ENCODE peak calls at places on chromosomes 12 and 14, in eight cellular contexts. One of them, this sample, is unnamed. For H3K4me1 and H3K27me3, the result is how much of the 10 kb centered on the place peaks cover.

GRCh38 chr14:21917699-21918436 is 244.2 kb upstream of the OR4E1 start:
- DNase-seq in spleen: no peak
- DNase-seq in neural progenitor cell: peak
- DNase-seq in mesenchymal stem cell: peak
- DNase-seq in osteoblast: no peak
- DNase-seq in adipocyte: peak
- DNase-seq in lung: no peak
- DNase-seq in breast epithelium: no peak
- DNase-seq in this sample: peak

GRCh38 chr14:55754471-55754870 is 174.5 kb downstream of the KTN1 start:
- DNase-seq in spleen: no peak
- DNase-seq in neural progenitor cell: no peak
- DNase-seq in mesenchymal stem cell: peak
- DNase-seq in osteoblast: no peak
- DNase-seq in adipocyte: no peak
- DNase-seq in lung: no peak
- DNase-seq in breast epithelium: no peak
- DNase-seq in this sample: no peak

GRCh38 chr12:120630139-120630895 is 10.1 kb upstream of the CABP1 start:
- DNase-seq in spleen: no peak
- DNase-seq in neural progenitor cell: no peak
- DNase-seq in mesenchymal stem cell: no peak
- DNase-seq in osteoblast: no peak
- DNase-seq in adipocyte: no peak
- DNase-seq in lung: no peak
- DNase-seq in breast epithelium: no peak
- DNase-seq in this sample: no peak

GRCh38 chr12:95763809-95764253 is 26.7 kb downstream of the NTN4 start:
- DNase-seq in spleen: no peak
- DNase-seq in neural progenitor cell: no peak
- DNase-seq in mesenchymal stem cell: peak
- DNase-seq in osteoblast: peak
- DNase-seq in adipocyte: peak
- DNase-seq in lung: no peak
- DNase-seq in breast epithelium: no peak
- DNase-seq in this sample: no peak

GRCh38 chr12:93689076-93689834 is 12.1 kb downstream of the CRADD start:
- DNase-seq in spleen: no peak
- DNase-seq in neural progenitor cell: no peak
- DNase-seq in mesenchymal stem cell: peak
- DNase-seq in osteoblast: peak
- DNase-seq in adipocyte: no peak
- DNase-seq in lung: no peak
- DNase-seq in breast epithelium: no peak
- DNase-seq in this sample: no peak

GRCh38 chr14:37594916-37595808 is at the start of the genes FOXA1 and TTC6:
- DNase-seq in spleen: no peak
- DNase-seq in neural progenitor cell: peak
- DNase-seq in mesenchymal stem cell: peak
- DNase-seq in osteoblast: peak
- DNase-seq in adipocyte: peak
- DNase-seq in lung: peak
- DNase-seq in breast epithelium: no peak
- DNase-seq in this sample: no peak

GRCh38 chr12:115407036-115407435 is 723.1 kb upstream of the TBX3 start:
- DNase-seq in spleen: no peak
- DNase-seq in neural progenitor cell: no peak
- DNase-seq in mesenchymal stem cell: no peak
- DNase-seq in osteoblast: no peak
- DNase-seq in adipocyte: no peak
- DNase-seq in lung: no peak
- DNase-seq in breast epithelium: no peak
- DNase-seq in this sample: no peak

GRCh38 chr12:89882051-89882450 is 173.4 kb upstream of the ATP2B1 start:
- DNase-seq in spleen: no peak
- DNase-seq in neural progenitor cell: peak
- DNase-seq in mesenchymal stem cell: peak
- DNase-seq in osteoblast: peak
- DNase-seq in adipocyte: peak
- DNase-seq in lung: no peak
- DNase-seq in breast epithelium: no peak
- DNase-seq in this sample: no peak

GRCh38 chr12:25455696-25456095 is 97.4 kb downstream of the LMNTD1 start:
- DNase-seq in spleen: no peak
- DNase-seq in neural progenitor cell: no peak
- DNase-seq in mesenchymal stem cell: no peak
- DNase-seq in osteoblast: no peak
- DNase-seq in adipocyte: no peak
- DNase-seq in lung: no peak
- DNase-seq in breast epithelium: no peak
- DNase-seq in this sample: no peak

GRCh38 chr12:97575792-97576191 is 113.2 kb downstream of the RMST start:
- DNase-seq in spleen: no peak
- DNase-seq in neural progenitor cell: no peak
- DNase-seq in mesenchymal stem cell: peak
- DNase-seq in osteoblast: no peak
- DNase-seq in adipocyte: no peak
- DNase-seq in lung: no peak
- DNase-seq in breast epithelium: no peak
- DNase-seq in this sample: no peak

GRCh38 chr14:96097752-96098151 is 58.6 kb downstream of the C14orf132 start:
- DNase-seq in spleen: no peak
- DNase-seq in neural progenitor cell: no peak
- DNase-seq in mesenchymal stem cell: no peak
- DNase-seq in osteoblast: no peak
- DNase-seq in adipocyte: no peak
- DNase-seq in lung: no peak
- DNase-seq in breast epithelium: no peak
- DNase-seq in this sample: no peak

GRCh38 chr14:29990993-29991392 is 63.3 kb upstream of the PRKD1 start:
- DNase-seq in spleen: no peak
- DNase-seq in neural progenitor cell: no peak
- DNase-seq in mesenchymal stem cell: no peak
- DNase-seq in osteoblast: no peak
- DNase-seq in adipocyte: no peak
- DNase-seq in lung: no peak
- DNase-seq in breast epithelium: no peak
- DNase-seq in this sample: no peak

GRCh38 chr12:132084681-132085635 is 59.2 kb downstream of the DDX51 start:
- DNase-seq in spleen: peak
- DNase-seq in neural progenitor cell: peak
- DNase-seq in mesenchymal stem cell: peak
- DNase-seq in osteoblast: peak
- DNase-seq in adipocyte: peak
- DNase-seq in lung: peak
- DNase-seq in breast epithelium: peak
- DNase-seq in this sample: peak

GRCh38 chr12:91565816-91566215 is 383.2 kb upstream of the DCN start:
- DNase-seq in spleen: no peak
- DNase-seq in neural progenitor cell: no peak
- DNase-seq in mesenchymal stem cell: no peak
- DNase-seq in osteoblast: no peak
- DNase-seq in adipocyte: no peak
- DNase-seq in lung: no peak
- DNase-seq in breast epithelium: no peak
- DNase-seq in this sample: no peak

GRCh38 chr14:61997146-61997545 is 234.9 kb downstream of the SNAPC1 start:
- DNase-seq in spleen: no peak
- DNase-seq in neural progenitor cell: no peak
- DNase-seq in mesenchymal stem cell: no peak
- DNase-seq in osteoblast: no peak
- DNase-seq in adipocyte: no peak
- DNase-seq in lung: no peak
- DNase-seq in breast epithelium: no peak
- DNase-seq in this sample: no peak

GRCh38 chr14:44029933-44030332 is 477.1 kb downstream of the FSCB start:
- DNase-seq in spleen: no peak
- DNase-seq in neural progenitor cell: no peak
- DNase-seq in mesenchymal stem cell: peak
- DNase-seq in osteoblast: no peak
- DNase-seq in adipocyte: no peak
- DNase-seq in lung: no peak
- DNase-seq in breast epithelium: no peak
- DNase-seq in this sample: no peak

GRCh38 chr12:116979109-116979508 is 68.4 kb downstream of the FBXW8 start:
- DNase-seq in spleen: no peak
- DNase-seq in neural progenitor cell: no peak
- DNase-seq in mesenchymal stem cell: no peak
- DNase-seq in osteoblast: no peak
- DNase-seq in adipocyte: no peak
- DNase-seq in lung: no peak
- DNase-seq in breast epithelium: no peak
- DNase-seq in this sample: no peak

GRCh38 chr14:93832076-93832475 is 43.8 kb upstream of the PRIMA1 start:
- DNase-seq in spleen: no peak
- DNase-seq in neural progenitor cell: no peak
- DNase-seq in mesenchymal stem cell: no peak
- DNase-seq in osteoblast: no peak
- DNase-seq in adipocyte: no peak
- DNase-seq in lung: no peak
- DNase-seq in breast epithelium: no peak
- DNase-seq in this sample: no peak

GRCh38 chr14:93832665-93833064 is 44.4 kb upstream of the PRIMA1 start:
- DNase-seq in spleen: no peak
- DNase-seq in neural progenitor cell: no peak
- DNase-seq in mesenchymal stem cell: no peak
- DNase-seq in osteoblast: no peak
- DNase-seq in adipocyte: no peak
- DNase-seq in lung: no peak
- DNase-seq in breast epithelium: peak
- DNase-seq in this sample: no peak

GRCh38 chr14:93834739-93835383 is 46.6 kb upstream of the PRIMA1 start:
- DNase-seq in spleen: no peak
- DNase-seq in neural progenitor cell: no peak
- DNase-seq in mesenchymal stem cell: no peak
- DNase-seq in osteoblast: no peak
- DNase-seq in adipocyte: no peak
- DNase-seq in lung: no peak
- DNase-seq in breast epithelium: no peak
- DNase-seq in this sample: no peak

GRCh38 chr14:93829839-93830481 is 41.7 kb upstream of the PRIMA1 start:
- DNase-seq in spleen: no peak
- DNase-seq in neural progenitor cell: no peak
- DNase-seq in mesenchymal stem cell: no peak
- DNase-seq in osteoblast: no peak
- DNase-seq in adipocyte: no peak
- DNase-seq in lung: no peak
- DNase-seq in breast epithelium: no peak
- DNase-seq in this sample: no peak

DNA sequence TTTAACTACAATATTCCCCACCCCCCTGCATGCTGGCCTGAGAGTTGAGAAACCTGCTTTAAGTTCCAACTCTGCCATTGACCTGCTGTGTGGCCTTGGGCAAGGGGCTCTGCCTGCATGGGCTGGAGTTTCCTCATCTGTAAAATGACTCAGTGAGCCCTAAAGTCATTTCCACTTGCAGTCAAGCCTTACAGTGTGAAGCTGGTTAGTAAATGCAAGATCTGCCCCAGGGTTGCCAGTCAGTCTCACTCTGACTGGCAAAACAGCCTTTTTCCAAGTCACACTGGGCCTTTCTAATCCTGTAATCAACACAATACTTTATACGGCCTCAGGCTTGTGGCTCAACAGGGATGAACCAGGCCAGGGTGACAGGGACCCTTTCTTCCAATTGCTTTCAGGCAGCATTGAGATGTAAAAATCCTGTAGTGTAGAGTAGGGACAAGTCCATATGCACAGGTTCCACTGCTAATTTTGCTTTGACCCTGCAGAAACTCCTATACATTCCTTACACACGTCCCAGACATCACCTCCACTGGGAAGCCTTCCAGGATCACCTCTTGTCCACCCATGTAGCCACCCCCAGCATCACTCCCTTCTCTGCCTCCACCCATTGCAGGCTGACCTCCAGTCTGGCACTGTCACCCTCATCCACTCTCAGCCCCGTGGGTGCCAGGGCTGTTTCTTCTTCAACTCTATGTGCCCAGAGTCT is 42.6 kb upstream of the PRIMA1 start:
- DNase-seq in spleen: no peak
- DNase-seq in neural progenitor cell: no peak
- DNase-seq in mesenchymal stem cell: no peak
- DNase-seq in osteoblast: no peak
- DNase-seq in adipocyte: no peak
- DNase-seq in lung: no peak
- DNase-seq in breast epithelium: no peak
- DNase-seq in this sample: no peak
- H3K4me1 ChIP-seq in spleen: under half
- H3K4me1 ChIP-seq in neural progenitor cell: under half
- H3K4me1 ChIP-seq in mesenchymal stem cell: under half
- H3K4me1 ChIP-seq in osteoblast: under half
- H3K4me1 ChIP-seq in adipocyte: under half
- H3K4me1 ChIP-seq in lung: under half
- H3K4me1 ChIP-seq in breast epithelium: under half
- H3K4me1 ChIP-seq in this sample: under half

GRCh38 chr14:60515244-60515695 is 6.3 kb downstream of the SIX6 start:
- DNase-seq in spleen: no peak
- DNase-seq in neural progenitor cell: no peak
- DNase-seq in mesenchymal stem cell: no peak
- DNase-seq in osteoblast: no peak
- DNase-seq in adipocyte: no peak
- DNase-seq in lung: no peak
- DNase-seq in breast epithelium: no peak
- DNase-seq in this sample: no peak
- H3K4me3 ChIP-seq in spleen: peak
- H3K4me3 ChIP-seq in neural progenitor cell: peak
- H3K4me3 ChIP-seq in mesenchymal stem cell: peak
- H3K4me3 ChIP-seq in osteoblast: peak
- H3K4me3 ChIP-seq in adipocyte: peak
- H3K4me3 ChIP-seq in lung: peak
- H3K4me3 ChIP-seq in breast epithelium: peak
- H3K4me3 ChIP-seq in this sample: no peak

DNA sequence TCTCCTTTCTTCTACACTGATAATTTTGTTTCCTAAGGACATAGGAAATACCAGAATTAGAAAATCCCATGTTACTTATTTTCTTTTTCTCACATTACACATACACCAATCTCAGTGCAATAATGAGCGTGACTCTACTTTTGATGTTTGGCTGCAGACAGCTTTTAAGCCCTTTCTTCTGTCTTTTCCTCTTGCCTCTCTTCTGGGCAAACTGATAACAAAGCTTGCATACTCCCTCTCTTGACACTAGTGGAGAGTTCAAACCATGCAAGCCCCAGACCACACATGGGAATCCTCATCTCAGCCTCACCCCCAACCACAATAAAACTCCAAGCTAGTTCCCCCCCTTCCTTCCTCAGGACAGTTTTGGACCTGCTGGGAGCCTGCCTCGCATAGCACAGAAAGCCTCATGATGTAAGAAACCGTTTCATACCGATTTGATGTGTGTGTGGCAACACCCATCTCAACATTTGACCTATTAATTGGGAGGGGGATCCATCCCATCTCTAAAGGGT is 161.9 kb downstream of the EMP1 start:
- DNase-seq in spleen: no peak
- DNase-seq in neural progenitor cell: no peak
- DNase-seq in mesenchymal stem cell: no peak
- DNase-seq in osteoblast: no peak
- DNase-seq in adipocyte: no peak
- DNase-seq in lung: no peak
- DNase-seq in breast epithelium: no peak
- DNase-seq in this sample: no peak
- H3K27me3 ChIP-seq in spleen: under half
- H3K27me3 ChIP-seq in neural progenitor cell: under half
- H3K27me3 ChIP-seq in mesenchymal stem cell: under half
- H3K27me3 ChIP-seq in osteoblast: under half
- H3K27me3 ChIP-seq in adipocyte: under half
- H3K27me3 ChIP-seq in lung: under half
- H3K27me3 ChIP-seq in breast epithelium: under half
- H3K27me3 ChIP-seq in this sample: under half

GRCh38 chr14:94394025-94394493 is 5.7 kb upstream of the SERPINA1 start:
- DNase-seq in spleen: no peak
- DNase-seq in neural progenitor cell: no peak
- DNase-seq in mesenchymal stem cell: no peak
- DNase-seq in osteoblast: no peak
- DNase-seq in adipocyte: no peak
- DNase-seq in lung: no peak
- DNase-seq in breast epithelium: no peak
- DNase-seq in this sample: no peak
- H3K4me1 ChIP-seq in spleen: under half
- H3K4me1 ChIP-seq in neural progenitor cell: under half
- H3K4me1 ChIP-seq in mesenchymal stem cell: under half
- H3K4me1 ChIP-seq in osteoblast: under half
- H3K4me1 ChIP-seq in adipocyte: under half
- H3K4me1 ChIP-seq in lung: under half
- H3K4me1 ChIP-seq in breast epithelium: under half
- H3K4me1 ChIP-seq in this sample: under half

This sample was measured in CD4-positive, alpha-beta memory T cell.